ENCODE peak calls at places on chromosomes 12 and 14, in ten cellular contexts. R, K, T, S, W, V, E, J, L and Z are unnamed samples.
A peak's percentile ranks its signal among the peaks of the same experiment; 100 is the strongest.

GRCh38 chr14:100749967-100750597 is 23.4 kb downstream of the DLK1 start:
- DNase-seq in E (no peak), W (no peak), R (no peak), L (no peak), V (no peak), J (peak; percentile 25), T (no peak), S (no peak), K (no peak), Z (no peak)

GRCh38 chr14:92651106-92651792 is 97.2 kb downstream of the LGMN start:
- DNase-seq in V (no peak), E (peak; percentile 51), S (peak; percentile 86), W (no peak), R (no peak), L (peak; percentile 91), K (peak; percentile 12), T (no peak), J (peak; percentile 77), Z (peak; percentile 88)

GRCh38 chr14:73751157-73751691 is 37.0 kb upstream of the PNMA1 start:
- DNase-seq in T (no peak), J (no peak), V (no peak), W (no peak), L (peak; percentile 70), S (no peak), E (no peak), R (no peak), K (peak; percentile 33), Z (no peak)

GRCh38 chr14:89417469-89418225 is 614 bp upstream of the FOXN3 start:
- DNase-seq in S (peak; percentile 75), L (peak; percentile 76), K (peak; percentile 86), V (peak; percentile 73), T (peak; percentile 61), R (no peak), W (peak; percentile 42), J (peak; percentile 87), E (peak; percentile 63), Z (peak; percentile 37)

GRCh38 chr12:127928615-127929014 is 338.4 kb upstream of the TMEM132C start:
- DNase-seq in R (no peak), E (no peak), V (no peak), T (no peak), S (no peak), L (no peak), J (no peak), K (no peak), W (no peak), Z (no peak)

GRCh38 chr12:63955831-63956685 is 111.6 kb downstream of the SRGAP1 start:
- DNase-seq in E (peak; percentile 54), T (no peak), S (no peak), K (no peak), L (no peak), V (peak; percentile 78), W (no peak), R (no peak), J (peak; percentile 71), Z (no peak)

GRCh38 chr14:66403183-66403582 is 83.0 kb upstream of the CCDC196 start:
- DNase-seq in S (no peak), E (no peak), J (no peak), W (no peak), L (no peak), T (no peak), R (no peak), V (no peak), K (peak; percentile 34), Z (peak; percentile 67)

GRCh38 chr12:112979281-112979680 is 962 bp downstream of the OAS2 start:
- DNase-seq in K (peak; percentile 72), E (no peak), V (peak; percentile 65), S (no peak), W (no peak), L (peak; percentile 59), R (no peak), J (no peak), T (no peak), Z (peak; percentile 10)

DNA sequence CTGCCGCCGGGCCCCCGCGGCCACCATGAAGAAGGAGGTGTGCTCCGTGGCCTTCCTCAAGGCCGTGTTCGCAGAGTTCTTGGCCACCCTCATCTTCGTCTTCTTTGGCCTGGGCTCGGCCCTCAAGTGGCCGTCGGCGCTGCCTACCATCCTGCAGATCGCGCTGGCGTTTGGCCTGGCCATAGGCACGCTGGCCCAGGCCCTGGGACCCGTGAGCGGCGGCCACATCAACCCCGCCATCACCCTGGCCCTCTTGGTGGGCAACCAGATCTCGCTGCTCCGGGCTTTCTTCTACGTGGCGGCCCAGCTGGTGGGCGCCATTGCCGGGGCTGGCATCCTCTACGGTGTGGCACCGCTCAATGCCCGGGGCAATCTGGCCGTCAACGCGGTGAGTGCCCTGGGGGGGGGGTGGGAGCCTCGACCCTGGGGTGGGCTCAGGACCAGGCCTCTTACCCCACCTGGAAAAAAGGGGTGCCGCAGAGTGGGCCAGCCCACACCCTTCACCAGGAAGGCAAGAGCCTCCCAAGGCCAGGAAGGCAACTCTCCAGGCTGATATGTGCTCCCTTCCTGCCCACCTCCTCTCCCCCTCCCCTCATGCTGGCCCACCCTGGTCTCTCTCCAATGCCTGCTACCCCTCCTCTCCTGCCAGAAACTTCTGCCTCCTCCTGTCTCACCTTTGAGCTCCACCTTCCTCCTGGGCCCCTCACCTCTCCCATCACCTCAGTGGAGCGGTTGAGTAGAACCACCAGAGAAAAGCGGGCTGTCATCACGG is 507 bp downstream of the AQP5 start:
- DNase-seq in J (no peak), W (no peak), S (no peak), V (no peak), R (no peak), K (no peak), L (no peak), T (no peak), E (no peak), Z (no peak)
- H3K27ac ChIP-seq in J (no peak overlapping the region), W (no peak overlapping the region), S (no peak overlapping the region), V (no peak overlapping the region), R (no peak overlapping the region), K (no peak overlapping the region), L (no peak overlapping the region), T (no peak overlapping the region), E (no peak overlapping the region), Z (no peak overlapping the region)

GRCh38 chr14:31169877-31170276 is 37.7 kb downstream of the HECTD1 start:
- DNase-seq in E (no peak), R (no peak), K (no peak), J (no peak), W (no peak), T (no peak), S (no peak), L (no peak), V (no peak), Z (no peak)

GRCh38 chr14:31174433-31174832 is 33.2 kb downstream of the HECTD1 start:
- DNase-seq in W (no peak), S (no peak), E (no peak), J (no peak), V (no peak), R (no peak), T (no peak), K (no peak), L (no peak), Z (no peak)

GRCh38 chr14:31170411-31170810 is 37.2 kb downstream of the HECTD1 start:
- DNase-seq in K (no peak), E (no peak), T (no peak), V (no peak), S (no peak), L (no peak), W (no peak), R (no peak), J (no peak), Z (no peak)

GRCh38 chr14:31172084-31172483 is 35.5 kb downstream of the HECTD1 start:
- DNase-seq in V (no peak), S (no peak), J (no peak), T (no peak), R (no peak), K (no peak), W (no peak), L (no peak), E (no peak), Z (no peak)

DNA sequence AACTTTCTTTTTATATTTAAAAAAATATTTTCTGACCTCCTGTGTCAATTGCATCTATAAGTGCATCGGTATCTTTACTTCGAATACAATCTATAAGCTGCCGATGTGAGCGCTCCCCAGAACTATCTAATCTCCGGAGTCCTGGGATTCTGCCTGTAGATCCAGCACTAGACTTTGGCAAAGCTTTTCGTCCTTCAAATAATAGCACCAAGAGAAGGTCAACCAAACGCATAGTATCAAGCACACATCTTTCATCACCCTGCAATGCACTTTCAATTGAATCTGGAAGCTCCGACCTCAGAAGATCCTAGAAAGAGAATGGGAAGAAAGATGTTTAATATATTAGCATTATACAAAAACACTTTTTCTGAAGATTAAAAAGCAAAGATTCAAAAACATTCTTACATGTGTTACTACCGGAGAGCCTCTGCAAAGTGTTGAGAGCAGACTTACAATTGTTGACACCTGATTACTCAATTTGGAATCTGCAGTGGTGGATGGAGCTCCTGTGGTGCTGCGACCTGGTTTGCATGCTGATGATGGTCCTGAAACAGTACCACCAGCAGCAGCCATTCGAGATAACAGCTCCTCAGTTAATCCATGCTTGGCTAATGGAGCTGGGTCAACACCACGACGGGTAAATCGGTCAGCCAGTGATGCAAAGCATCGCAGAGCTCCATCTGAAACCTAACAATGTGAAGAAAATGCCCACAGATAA is 34.3 kb downstream of the HECTD1 start:
- DNase-seq in K (no peak), J (no peak), V (no peak), E (no peak), S (no peak), R (no peak), L (no peak), T (no peak), W (no peak), Z (no peak)
- H3K36me3 ChIP-seq in K (peaks cover 89% of the 10 kb centered on the region), J (peaks cover 87% of the 10 kb centered on the region), V (peaks cover 74% of the 10 kb centered on the region), E (peaks cover 17% of the 10 kb centered on the region), S (peaks cover 100% of the 10 kb centered on the region), R (no peaks in the 10 kb centered on the region), L (peaks cover 25% of the 10 kb centered on the region), T (peaks cover 65% of the 10 kb centered on the region), W (peaks cover 17% of the 10 kb centered on the region), Z (peaks cover 85% of the 10 kb centered on the region)

DNA sequence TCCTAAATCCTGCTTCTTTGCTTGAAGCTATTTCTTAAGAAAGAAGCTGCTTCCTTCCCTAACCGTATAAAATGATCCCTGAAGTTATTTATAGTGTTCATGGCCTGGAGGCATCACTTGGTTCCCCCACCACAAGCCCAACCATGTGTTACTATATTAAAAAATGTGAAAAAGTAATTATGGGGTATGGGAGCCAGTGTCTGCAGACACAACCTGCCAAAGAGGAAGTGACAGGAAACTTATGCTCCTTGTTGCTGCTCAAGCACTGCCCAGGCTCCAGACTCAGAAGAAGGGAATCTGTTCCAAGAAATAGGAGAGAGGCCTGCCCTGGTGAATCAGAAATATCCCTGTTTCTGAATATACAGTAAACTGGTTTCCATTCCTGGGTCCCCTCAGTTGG is 217.2 kb upstream of the BMP4 start:
- DNase-seq in S (no peak), J (no peak), R (no peak), E (no peak), W (no peak), V (no peak), K (no peak), T (no peak), L (no peak), Z (no peak)
- H3K27ac ChIP-seq in S (peak overlapping the region; percentile 27), J (peak overlapping the region; percentile 65), R (no peak overlapping the region), E (no peak overlapping the region), W (no peak overlapping the region), V (peak overlapping the region; percentile 17), K (no peak overlapping the region), T (no peak overlapping the region), L (no peak overlapping the region), Z (no peak overlapping the region)

GRCh38 chr12:106239241-106239950 is 8.4 kb downstream of the CKAP4 start:
- DNase-seq in J (no peak), W (no peak), E (no peak), V (peak; percentile 54), L (no peak), T (no peak), K (no peak), S (no peak), R (no peak), Z (no peak)

GRCh38 chr12:106238146-106238545 is 9.7 kb downstream of the CKAP4 start:
- DNase-seq in W (no peak), E (no peak), R (no peak), S (no peak), L (no peak), V (peak; percentile 56), J (no peak), T (no peak), K (no peak), Z (no peak)

GRCh38 chr12:106243620-106244019 is 4.2 kb downstream of the CKAP4 start:
- DNase-seq in S (no peak), J (no peak), L (no peak), T (no peak), K (no peak), W (no peak), R (no peak), E (no peak), V (no peak), Z (no peak)

GRCh38 chr12:106240821-106241220 is 7.0 kb downstream of the CKAP4 start:
- DNase-seq in K (no peak), T (no peak), L (no peak), R (no peak), E (no peak), S (no peak), V (peak; percentile 54), J (no peak), W (no peak), Z (no peak)

GRCh38 chr12:106239951-106240335 is 7.9 kb downstream of the CKAP4 start:
- DNase-seq in J (no peak), R (no peak), E (no peak), V (peak; percentile 50), L (no peak), T (no peak), S (no peak), K (no peak), W (no peak), Z (no peak)
- H3K36me3 ChIP-seq in J (peaks cover 37% of the 10 kb centered on the region), R (peaks cover 18% of the 10 kb centered on the region), E (peaks cover 15% of the 10 kb centered on the region), V (peaks cover 26% of the 10 kb centered on the region), L (no peaks in the 10 kb centered on the region), T (peaks cover 59% of the 10 kb centered on the region), S (peaks cover 39% of the 10 kb centered on the region), K (peaks cover 44% of the 10 kb centered on the region), W (peaks cover 35% of the 10 kb centered on the region), Z (no peaks in the 10 kb centered on the region)